ENCODE peak calls at places on chromosomes 4 and X, in eight cellular contexts. Q is right cardiac atrium, W is HepG2, O is mesenchymal stem cell, B is PC-3, J is lower lobe of right lung, U is uterus, T is heart left ventricle. E is an unnamed sample.

GRCh38 chrX:37405954-37406353 is 56.8 kb downstream of the PRRG1 start:
- DNase-seq in Q (no peak), W (no peak), O (peak; percentile 56), B (no peak), J (no peak), U (no peak), T (no peak), E (no peak)

GRCh38 chr4:173253561-173253960 is 80.6 kb downstream of the HMGB2 start:
- DNase-seq in Q (no peak), W (no peak), O (no peak), B (no peak), J (no peak), U (no peak), T (no peak), E (no peak)

GRCh38 chrX:136708348-136708747 is 60.4 kb downstream of the CD40LG start:
- DNase-seq in Q (no peak), W (no peak), O (peak; percentile 12), B (peak; percentile 38), J (no peak), U (no peak), T (no peak), E (no peak)

GRCh38 chr4:55008166-55009056 is 117.0 kb downstream of the KDR start:
- DNase-seq in Q (no peak), W (no peak), O (peak; percentile 30), B (peak; percentile 38), J (no peak), U (no peak), T (no peak), E (no peak)

GRCh38 chr4:186304816-186305520 is 39.0 kb downstream of the F11 start:
- DNase-seq in Q (no peak), W (no peak), O (no peak), B (no peak), J (no peak), U (no peak), T (no peak), E (no peak)

GRCh38 chrX:153767674-153768055 is 3.6 kb downstream of the PLXNB3 start:
- DNase-seq in Q (no peak), W (no peak), O (no peak), B (no peak), J (no peak), U (no peak), T (no peak), E (no peak)

GRCh38 chr4:188168621-188169020 is 29.4 kb downstream of the TRIML1 start:
- DNase-seq in Q (no peak), W (no peak), O (no peak), B (no peak), J (no peak), U (no peak), T (no peak), E (no peak)

GRCh38 chr4:73585345-73585744 is 34.9 kb downstream of the RASSF6 start:
- DNase-seq in Q (no peak), W (no peak), O (no peak), B (peak; percentile 39), J (no peak), U (no peak), T (no peak), E (no peak)

GRCh38 chr4:107315584-107315983 is 279.5 kb upstream of the DKK2 start:
- DNase-seq in Q (no peak), W (no peak), O (no peak), B (no peak), J (no peak), U (no peak), T (no peak), E (no peak)

GRCh38 chr4:145482209-145483021 is 762 bp downstream of the SMAD1 start:
- DNase-seq in Q (peak; percentile 81), W (peak; percentile 61), O (peak; percentile 89), B (peak; percentile 66), J (peak; percentile 62), U (peak; percentile 53), T (peak; percentile 73), E (no peak)

GRCh38 chr4:44086753-44087152 is 361.9 kb downstream of the KCTD8 start:
- DNase-seq in Q (no peak), W (no peak), O (no peak), B (no peak), J (no peak), U (no peak), T (no peak), E (no peak)

GRCh38 chrX:6049132-6049531 is 179.5 kb downstream of the NLGN4X start:
- DNase-seq in Q (no peak), W (no peak), O (no peak), B (no peak), J (no peak), U (no peak), T (no peak), E (no peak)

GRCh38 chrX:6053126-6053625 is 175.5 kb downstream of the NLGN4X start:
- DNase-seq in Q (no peak), W (no peak), O (no peak), B (no peak), J (no peak), U (no peak), T (no peak), E (no peak)

GRCh38 chrX:6052111-6052745 is 176.4 kb downstream of the NLGN4X start:
- DNase-seq in Q (no peak), W (no peak), O (no peak), B (peak; percentile 5), J (no peak), U (no peak), T (no peak), E (no peak)
- H3K27ac ChIP-seq in Q (no peak overlapping the region), W (no peak overlapping the region), O (no peak overlapping the region), B (no peak overlapping the region), J (no peak overlapping the region), U (no peak overlapping the region), T (no peak overlapping the region), E (no peak overlapping the region)

GRCh38 chr4:53055274-53055673 is 193.2 kb downstream of the RASL11B start:
- DNase-seq in Q (no peak), W (no peak), O (peak; percentile 68), B (no peak), J (no peak), U (no peak), T (no peak), E (no peak)
- H3K27ac ChIP-seq in Q (no peak overlapping the region), W (peak overlapping the region; percentile 65), O (no peak overlapping the region), B (no peak overlapping the region), J (no peak overlapping the region), U (no peak overlapping the region), T (no peak overlapping the region), E (peak overlapping the region; percentile 72)

GRCh38 chrX:84322083-84322827 is 134.3 kb upstream of the RPS6KA6 start:
- DNase-seq in Q (no peak), W (no peak), O (no peak), B (no peak), J (no peak), U (no peak), T (no peak), E (no peak)
- H3K27ac ChIP-seq in Q (no peak overlapping the region), W (no peak overlapping the region), O (no peak overlapping the region), B (no peak overlapping the region), J (no peak overlapping the region), U (no peak overlapping the region), T (no peak overlapping the region), E (no peak overlapping the region)

DNA sequence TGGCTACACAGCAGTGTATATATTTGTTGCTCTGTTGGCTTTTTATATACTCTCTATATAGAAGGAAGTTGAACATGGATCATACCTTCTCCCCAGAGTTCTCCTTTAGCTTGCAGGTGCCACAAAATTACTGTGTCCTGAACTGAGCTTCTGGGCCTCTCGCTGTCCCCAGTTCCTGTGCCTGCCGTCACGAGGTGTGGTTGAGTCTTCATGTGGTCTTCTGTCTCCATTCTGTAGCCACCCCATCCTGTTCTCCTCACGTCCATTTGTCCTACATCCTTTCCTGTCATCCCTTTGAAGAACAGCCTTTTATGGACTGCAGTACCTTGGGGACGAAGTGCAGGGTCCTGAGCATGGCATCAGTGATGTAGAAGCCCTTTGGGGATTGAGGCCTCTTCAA is 14.5 kb downstream of the TMEM131L start:
- DNase-seq in Q (no peak), W (no peak), O (no peak), B (no peak), J (no peak), U (no peak), T (no peak), E (no peak)
- H3K27ac ChIP-seq in Q (no peak overlapping the region), W (no peak overlapping the region), O (no peak overlapping the region), B (no peak overlapping the region), J (no peak overlapping the region), U (no peak overlapping the region), T (no peak overlapping the region), E (no peak overlapping the region)

GRCh38 chr4:71691416-71692073 is 92.3 kb downstream of the GC start:
- DNase-seq in Q (no peak), W (no peak), O (no peak), B (no peak), J (no peak), U (no peak), T (no peak), E (no peak)

GRCh38 chr4:71692198-71692597 is 91.7 kb downstream of the GC start:
- DNase-seq in Q (peak; percentile 39), W (no peak), O (no peak), B (no peak), J (no peak), U (no peak), T (no peak), E (no peak)

GRCh38 chr4:71692963-71693362 is 90.9 kb downstream of the GC start:
- DNase-seq in Q (no peak), W (no peak), O (no peak), B (no peak), J (no peak), U (no peak), T (no peak), E (no peak)

GRCh38 chr4:71687057-71687456 is 96.8 kb downstream of the GC start:
- DNase-seq in Q (no peak), W (no peak), O (no peak), B (no peak), J (no peak), U (no peak), T (no peak), E (no peak)

GRCh38 chr4:71689822-71690221 is 94.1 kb downstream of the GC start:
- DNase-seq in Q (no peak), W (no peak), O (no peak), B (no peak), J (no peak), U (no peak), T (no peak), E (no peak)
- H3K27ac ChIP-seq in Q (no peak overlapping the region), W (no peak overlapping the region), O (no peak overlapping the region), B (no peak overlapping the region), J (no peak overlapping the region), U (no peak overlapping the region), T (no peak overlapping the region), E (no peak overlapping the region)

GRCh38 chr4:168835880-168836454 is 174.1 kb downstream of the CBR4 start:
- DNase-seq in Q (no peak), W (no peak), O (no peak), B (no peak), J (no peak), U (no peak), T (no peak), E (no peak)
- H3K27ac ChIP-seq in Q (peak overlapping the region; percentile 19), W (no peak overlapping the region), O (no peak overlapping the region), B (no peak overlapping the region), J (peak overlapping the region; percentile 22), U (peak overlapping the region; percentile 99), T (peak overlapping the region; percentile 90), E (peak overlapping the region; percentile 94)

DNA sequence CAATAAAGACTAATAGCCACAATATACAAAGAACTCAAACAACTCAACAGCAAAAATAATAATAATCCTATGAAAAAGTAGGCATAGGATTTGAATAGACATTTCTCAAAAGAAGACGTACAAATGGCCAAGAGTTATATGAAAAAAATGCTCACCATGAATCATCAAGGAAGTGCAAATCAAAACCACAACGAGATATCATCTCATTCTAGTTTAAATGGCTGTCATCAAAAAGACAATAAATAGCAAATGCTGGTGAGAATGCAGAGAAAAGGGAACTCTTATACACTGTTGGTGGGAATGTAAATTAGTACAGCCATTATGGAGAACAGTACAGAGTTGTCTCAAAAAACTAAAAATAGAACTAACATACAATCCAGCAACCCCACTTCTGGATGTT is 18.8 kb downstream of the TLR6 start:
- DNase-seq in Q (no peak), W (no peak), O (peak; percentile 39), B (peak; percentile 60), J (no peak), U (no peak), T (no peak), E (no peak)
- H3K27ac ChIP-seq in Q (no peak overlapping the region), W (no peak overlapping the region), O (no peak overlapping the region), B (peak overlapping the region; percentile 39), J (no peak overlapping the region), U (no peak overlapping the region), T (no peak overlapping the region), E (no peak overlapping the region)